ENCODE peak calls at places on chromosomes 12 and 14, in seven cellular contexts. M is adrenal gland; O is thoracic aorta; B is CD4-positive, alpha-beta T cell; K is tibial nerve; C is right lobe of liver; J is uterus. X is an unnamed sample.

GRCh38 chr14:60092516-60092915 is 793 bp downstream of the PCNX4 start:
- DNase-seq in C (no peak), J (no peak), M (peak), B (no peak), O (no peak), K (peak), X (no peak)

GRCh38 chr14:105527381-105528196 is 1.2 kb downstream of the TMEM121 start:
- DNase-seq in K (no peak), O (no peak), M (no peak), J (peak), C (peak), B (no peak), X (no peak)

GRCh38 chr12:108833355-108833733 is 24.0 kb downstream of the SSH1 start:
- DNase-seq in O (no peak), M (no peak), C (no peak), J (no peak), B (no peak), K (no peak), X (peak)

GRCh38 chr14:105862581-105863239 is 336.3 kb downstream of the TMEM121 start:
- DNase-seq in J (peak), O (no peak), B (no peak), K (no peak), M (peak), C (no peak), X (no peak)

GRCh38 chr12:52690351-52691075 is 10.3 kb upstream of the KRT1 start:
- DNase-seq in C (no peak), B (no peak), J (no peak), O (no peak), M (no peak), K (no peak), X (no peak)

GRCh38 chr14:80978403-80978802 is 23.0 kb downstream of the TSHR start:
- DNase-seq in K (no peak), J (no peak), C (no peak), B (no peak), M (no peak), O (no peak), X (no peak)

GRCh38 chr12:52119398-52120254 is 40.1 kb downstream of the SMIM41 start:
- DNase-seq in O (no peak), C (peak), B (no peak), K (no peak), M (no peak), J (no peak), X (peak)

GRCh38 chr12:52415870-52416750 is 10.0 kb upstream of the KRT82 start:
- DNase-seq in C (no peak), B (no peak), K (peak), O (no peak), J (peak), M (peak), X (no peak)

GRCh38 chr12:113174461-113175384 is 10.6 kb downstream of the DDX54 start:
- DNase-seq in C (peak), B (peak), O (no peak), K (peak), J (peak), M (peak), X (peak)

GRCh38 chr14:61485670-61486069 is 164.3 kb downstream of the PRKCH start:
- DNase-seq in J (no peak), M (no peak), O (no peak), K (no peak), B (no peak), C (no peak), X (no peak)

GRCh38 chr14:44962573-44963528 is 861 bp downstream of the TOGARAM1 start:
- DNase-seq in B (peak), O (peak), C (peak), K (peak), M (peak), J (peak), X (peak)

GRCh38 chr14:55071870-55072640 is 20.6 kb downstream of the MAPK1IP1L start:
- DNase-seq in C (no peak), M (peak), B (no peak), K (no peak), J (peak), O (peak), X (peak)

GRCh38 chr12:121957831-121958515 is 39.6 kb downstream of the CFAP251 start:
- DNase-seq in O (no peak), J (no peak), K (no peak), B (no peak), M (no peak), C (no peak), X (no peak)

GRCh38 chr14:55697358-55697985 is 117.5 kb downstream of the KTN1 start:
- DNase-seq in C (no peak), J (no peak), M (no peak), K (no peak), B (no peak), O (no peak), X (no peak)

GRCh38 chr12:48001426-48002178 is 2.7 kb downstream of the COL2A1 start:
- DNase-seq in K (no peak), O (no peak), J (no peak), C (peak), B (no peak), M (peak), X (peak)

GRCh38 chr14:34692348-34692747 is 22.0 kb downstream of the CFL2 start:
- DNase-seq in K (no peak), J (no peak), B (no peak), M (no peak), O (no peak), C (no peak), X (no peak)

GRCh38 chr14:32407170-32407569 is 78.1 kb downstream of the AKAP6 start:
- DNase-seq in B (no peak), K (no peak), J (no peak), C (no peak), O (no peak), M (no peak), X (no peak)

GRCh38 chr12:89552376-89552775 is 26.5 kb upstream of the POC1B start:
- DNase-seq in M (no peak), K (no peak), O (no peak), J (no peak), C (no peak), B (no peak), X (no peak)

GRCh38 chr14:94441531-94442205 is 10.9 kb downstream of the SERPINA11 start:
- DNase-seq in K (no peak), O (no peak), B (no peak), M (no peak), C (no peak), J (no peak), X (no peak)

GRCh38 chr14:34110531-34110930 is 159.7 kb upstream of the EGLN3 start:
- DNase-seq in O (no peak), J (no peak), C (no peak), K (no peak), B (no peak), M (no peak), X (no peak)

GRCh38 chr12:52444647-52445595 is 7.0 kb downstream of the KRT6B start:
- DNase-seq in B (no peak), M (no peak), J (no peak), O (no peak), K (no peak), C (no peak), X (no peak)

GRCh38 chr12:106112094-106112822 is 26.5 kb downstream of the NUAK1 start:
- DNase-seq in B (no peak), O (no peak), C (no peak), J (no peak), M (no peak), K (no peak), X (no peak)

DNA sequence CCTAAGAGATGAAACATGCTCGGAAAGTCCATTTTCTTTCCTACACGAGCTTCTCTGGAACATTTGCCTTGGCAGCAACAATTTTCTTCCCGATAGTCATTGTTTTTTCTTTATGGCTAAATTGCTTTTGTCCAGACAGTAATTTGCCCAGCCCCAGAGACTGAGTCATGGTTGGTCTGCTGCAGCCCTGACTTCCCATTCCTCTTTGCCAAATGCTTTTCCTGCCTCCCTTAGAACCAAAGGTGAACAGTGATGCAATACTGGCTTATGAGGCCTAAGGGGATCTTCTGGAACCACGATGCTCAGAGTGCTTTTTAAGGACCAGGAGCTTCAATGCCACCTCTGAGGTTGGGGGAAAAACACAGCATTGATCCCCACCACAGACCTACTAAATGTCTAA is 1599.6 kb upstream of the TMEM132C start:
- DNase-seq in C (no peak), O (no peak), J (no peak), K (no peak), M (no peak), B (no peak), X (no peak)
- H3K27ac ChIP-seq in C (no peak), O (no peak), J (no peak), K (no peak), M (no peak), B (no peak), X (no peak)

GRCh38 chr12:111749391-111749790 is 17.3 kb upstream of the ALDH2 start:
- DNase-seq in O (no peak), M (no peak), J (no peak), B (no peak), C (no peak), K (no peak), X (no peak)

GRCh38 chr12:111748195-111748803 is 18.4 kb upstream of the ALDH2 start:
- DNase-seq in C (no peak), B (no peak), J (no peak), M (no peak), K (no peak), O (no peak), X (no peak)

GRCh38 chr12:111745201-111745600 is 21.5 kb upstream of the ALDH2 start:
- DNase-seq in J (no peak), B (no peak), K (no peak), O (no peak), M (no peak), C (no peak), X (no peak)

GRCh38 chr12:111747333-111747732 is 19.4 kb upstream of the ALDH2 start:
- DNase-seq in M (no peak), K (no peak), O (no peak), C (no peak), J (no peak), B (no peak), X (no peak)

GRCh38 chr12:111748867-111749266 is 17.9 kb upstream of the ALDH2 start:
- DNase-seq in M (peak), B (no peak), O (no peak), J (no peak), K (no peak), C (no peak), X (no peak)
- H3K27ac ChIP-seq in M (no peak), B (no peak), O (no peak), J (no peak), K (no peak), C (no peak), X (peak)

DNA sequence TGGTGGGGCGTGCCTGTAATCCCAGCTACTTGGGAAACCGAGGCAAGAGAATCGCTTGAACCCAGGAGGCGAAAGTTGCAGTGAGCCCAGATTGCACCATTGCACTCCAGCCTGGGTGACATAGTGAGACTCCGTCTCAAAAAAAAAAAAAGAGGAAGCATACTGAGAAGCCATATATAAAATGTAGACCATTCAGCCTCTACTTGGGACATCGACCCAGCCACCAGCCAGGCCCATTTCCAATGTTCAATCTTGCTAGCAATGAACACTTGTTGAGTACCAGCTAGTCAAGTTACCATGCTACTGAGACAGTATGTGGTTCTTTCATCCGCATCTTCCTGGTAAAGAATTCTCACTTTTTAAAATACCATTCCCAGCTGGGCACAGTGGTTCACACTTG is 33.4 kb upstream of the RASSF8 start:
- DNase-seq in B (no peak), C (no peak), K (no peak), M (no peak), J (no peak), O (no peak), X (no peak)
- H3K27ac ChIP-seq in B (no peak), C (no peak), K (no peak), M (no peak), J (no peak), O (no peak), X (no peak)

GRCh38 chr14:76390621-76391020 is 14.7 kb downstream of the ESRRB start:
- DNase-seq in J (no peak), B (no peak), K (no peak), C (no peak), M (no peak), O (no peak), X (no peak)
- H3K27ac ChIP-seq in J (no peak), B (no peak), K (no peak), C (no peak), M (no peak), O (no peak), X (no peak)

DNA sequence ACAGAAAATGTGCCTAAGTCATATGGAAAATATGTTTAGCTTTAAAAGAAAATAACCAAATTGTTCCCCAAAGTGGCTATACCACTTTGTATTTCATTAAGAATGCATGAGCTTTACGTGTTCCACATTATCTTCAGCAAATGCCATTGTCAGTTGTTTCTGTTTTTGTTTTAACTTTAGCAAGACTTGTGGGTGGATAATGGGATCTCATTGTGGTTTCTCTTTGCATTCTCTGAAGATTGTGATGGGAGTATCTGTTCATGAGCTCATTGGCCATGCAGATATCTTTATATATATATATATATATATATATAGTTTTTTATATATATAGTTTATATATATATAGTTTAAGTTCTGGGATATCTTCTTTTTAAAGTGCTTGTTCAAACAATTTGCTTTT is 181.4 kb downstream of the CCER1 start:
- DNase-seq in M (no peak), C (no peak), J (no peak), B (no peak), O (no peak), K (no peak), X (no peak)
- H3K27ac ChIP-seq in M (no peak), C (no peak), J (no peak), B (no peak), O (no peak), K (no peak), X (no peak)

GRCh38 chr12:27820564-27820963 is 40.5 kb upstream of the MANSC4 start:
- DNase-seq in B (no peak), J (no peak), K (no peak), C (no peak), M (no peak), O (no peak), X (no peak)
- H3K27ac ChIP-seq in B (no peak), J (no peak), K (no peak), C (no peak), M (no peak), O (no peak), X (no peak)

DNA sequence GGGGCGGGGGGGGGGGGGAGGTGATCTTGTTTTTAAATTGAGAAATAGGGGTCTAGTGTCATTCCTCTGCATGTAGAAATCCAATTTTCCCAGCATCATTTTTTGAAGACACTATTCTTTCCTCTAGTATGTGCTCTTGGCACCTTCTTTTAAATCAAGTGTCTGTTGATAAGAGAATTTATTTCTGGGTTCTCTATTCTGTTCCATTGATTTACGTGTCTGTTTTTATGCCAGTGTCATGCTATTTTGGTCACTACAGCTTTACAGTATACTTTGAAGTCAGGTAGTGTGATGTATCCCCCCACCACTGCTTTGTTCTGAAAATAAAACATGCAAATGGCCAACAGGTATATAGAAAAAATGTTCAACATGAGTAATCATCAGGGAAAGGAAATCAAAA is 252.7 kb downstream of the MED13L start:
- DNase-seq in K (no peak), M (no peak), C (no peak), B (no peak), J (no peak), O (no peak), X (no peak)
- H3K27ac ChIP-seq in K (no peak), M (no peak), C (no peak), B (no peak), J (no peak), O (no peak), X (no peak)

DNA sequence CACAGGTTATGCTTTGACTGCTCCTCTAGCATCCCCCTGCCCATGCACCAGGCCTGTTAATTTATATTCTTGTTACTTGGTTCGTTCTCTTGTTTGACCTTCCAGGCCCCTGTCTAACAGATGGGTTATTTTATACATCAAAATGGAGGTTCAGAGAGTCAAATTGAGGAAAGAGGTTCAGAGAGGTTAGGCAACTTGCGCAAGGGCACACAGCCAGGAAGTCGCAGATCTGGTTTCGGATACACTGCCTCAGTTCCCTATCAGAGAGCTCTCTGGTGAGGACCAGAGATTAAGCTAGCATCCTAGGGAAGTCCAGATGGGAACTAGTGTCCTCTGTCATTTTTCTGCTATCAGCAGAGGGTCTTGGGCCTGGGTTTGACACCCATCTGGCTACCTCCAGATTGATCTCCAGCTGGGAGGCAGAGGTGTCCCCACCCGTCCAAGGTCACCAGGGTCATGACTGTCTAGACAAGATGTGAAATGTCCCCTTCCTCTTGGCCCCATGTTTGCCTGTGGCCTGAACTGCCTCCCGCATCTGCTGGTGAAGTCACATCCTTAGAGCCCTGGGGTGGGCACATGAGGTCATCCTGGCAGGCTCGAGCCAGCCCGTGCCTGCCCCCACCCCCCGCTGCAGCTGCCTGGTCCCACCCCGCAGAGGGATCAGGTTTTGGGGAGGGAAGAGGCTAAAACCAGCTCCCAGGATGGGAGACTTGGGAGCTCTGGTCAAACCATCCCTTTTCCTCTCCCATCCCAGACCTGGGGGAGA is 84.3 kb upstream of the NCOR2 start:
- DNase-seq in M (no peak), B (no peak), J (no peak), C (no peak), K (no peak), O (no peak), X (no peak)
- H3K27ac ChIP-seq in M (no peak), B (no peak), J (no peak), C (no peak), K (no peak), O (no peak), X (peak)

GRCh38 chr12:57726884-57727757 is 11.4 kb downstream of the AGAP2 start:
- DNase-seq in C (no peak), O (no peak), K (no peak), M (peak), B (no peak), J (no peak), X (peak)

GRCh38 chr12:57724936-57725740 is 13.4 kb downstream of the AGAP2 start:
- DNase-seq in K (no peak), J (no peak), B (no peak), M (no peak), O (no peak), C (no peak), X (no peak)

GRCh38 chr12:57727758-57728395 is 10.7 kb downstream of the AGAP2 start:
- DNase-seq in K (no peak), B (no peak), M (no peak), J (no peak), C (no peak), O (no peak), X (no peak)

GRCh38 chr12:57725851-57726150 is 12.7 kb downstream of the AGAP2 start:
- DNase-seq in K (no peak), O (no peak), C (no peak), B (no peak), M (no peak), J (no peak), X (no peak)

GRCh38 chr12:57726151-57726883 is 12.2 kb downstream of the AGAP2 start:
- DNase-seq in M (peak), O (no peak), B (no peak), J (peak), K (no peak), C (peak), X (peak)
- H3K27ac ChIP-seq in M (no peak), O (no peak), B (no peak), J (peak), K (peak), C (no peak), X (peak)

DNA sequence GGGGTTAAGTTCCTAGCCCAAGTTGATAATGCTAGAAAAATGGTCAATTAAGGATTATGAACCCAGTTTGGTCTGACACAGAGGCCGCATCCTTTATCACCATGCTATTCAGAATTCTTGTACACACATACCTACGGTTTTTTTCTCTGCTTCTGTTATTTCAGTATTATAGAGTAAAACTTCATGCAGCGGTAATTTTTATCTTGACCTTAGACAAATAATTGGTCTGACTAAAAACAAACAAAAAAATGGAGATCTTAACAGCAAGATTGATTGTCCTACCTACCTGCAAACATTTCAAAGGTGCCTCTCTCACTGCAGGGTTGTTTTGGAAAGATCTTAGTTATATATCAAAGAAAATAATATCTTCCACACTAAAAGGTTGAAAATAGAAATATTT is 201.9 kb upstream of the PRICKLE1 start:
- DNase-seq in K (no peak), C (no peak), B (no peak), J (no peak), O (no peak), M (no peak), X (no peak)
- H3K27ac ChIP-seq in K (no peak), C (no peak), B (no peak), J (no peak), O (no peak), M (no peak), X (no peak)